ENCODE peak calls at places on chromosomes 3 and 15, in seven cellular contexts. Z is neuronal stem cell, P is psoas muscle, E is fibroblast of pulmonary artery, G is pancreas, B is fibroblast of the aortic adventitia, M is neural progenitor cell. T is an unnamed sample.

GRCh38 chr15:69663441-69663840 is 210.8 kb downstream of the RPLP1 start:
- DNase-seq in M (no peak), E (no peak), Z (no peak), P (no peak), G (no peak), B (no peak), T (no peak)

GRCh38 chr15:67824157-67824899 is 981 bp upstream of the SKOR1 start:
- DNase-seq in E (no peak), Z (no peak), B (no peak), P (peak), M (no peak), G (peak), T (no peak)

GRCh38 chr15:72058590-72058989 is 59.4 kb downstream of the MYO9A start:
- DNase-seq in M (no peak), E (no peak), B (peak), G (no peak), Z (no peak), P (no peak), T (no peak)

GRCh38 chr15:70526974-70527325 is 236.4 kb downstream of the UACA start:
- DNase-seq in B (no peak), Z (no peak), G (no peak), E (no peak), M (no peak), P (no peak), T (no peak)

GRCh38 chr3:172698650-172699049 is 12.2 kb downstream of the NCEH1 start:
- DNase-seq in P (no peak), M (no peak), G (no peak), B (no peak), Z (no peak), E (no peak), T (no peak)

GRCh38 chr3:160130950-160131349 is 94.3 kb upstream of the C3orf80 start:
- DNase-seq in B (peak), M (no peak), P (no peak), E (peak), Z (no peak), G (no peak), T (no peak)

GRCh38 chr3:139745831-139746230 is 68.1 kb upstream of the NMNAT3 start:
- DNase-seq in Z (no peak), M (no peak), G (no peak), E (peak), P (no peak), B (peak), T (no peak)

GRCh38 chr3:185341616-185342457 is 21.1 kb upstream of the MAP3K13 start:
- DNase-seq in M (no peak), E (no peak), Z (no peak), B (no peak), P (no peak), G (no peak), T (no peak)

GRCh38 chr3:129697229-129697970 is 90.9 kb upstream of the PLXND1 start:
- DNase-seq in M (no peak), P (no peak), G (no peak), E (no peak), Z (no peak), B (no peak), T (no peak)

GRCh38 chr3:131174752-131175151 is 148.1 kb downstream of the NEK11 start:
- DNase-seq in G (no peak), Z (no peak), M (no peak), E (peak), B (no peak), P (no peak), T (peak)

GRCh38 chr15:32042269-32042996 is 12.1 kb downstream of the CHRNA7 start:
- DNase-seq in B (no peak), P (no peak), Z (no peak), M (no peak), E (no peak), G (no peak), T (no peak)

GRCh38 chr3:148791296-148791695 is 36.3 kb upstream of the CPB1 start:
- DNase-seq in G (no peak), B (no peak), E (no peak), M (peak), Z (peak), P (no peak), T (no peak)

GRCh38 chr3:140703496-140703895 is 25.6 kb downstream of the TRIM42 start:
- DNase-seq in M (no peak), G (no peak), E (no peak), Z (no peak), B (no peak), P (no peak), T (no peak)

GRCh38 chr3:137792633-137793271 is 28.6 kb downstream of the SOX14 start:
- DNase-seq in M (peak), P (no peak), Z (no peak), E (peak), G (peak), B (peak), T (peak)

GRCh38 chr15:98597666-98598065 is 50.7 kb upstream of the IGF1R start:
- DNase-seq in B (no peak), M (peak), Z (no peak), P (no peak), E (no peak), G (no peak), T (no peak)

GRCh38 chr15:60548101-60548500 is 69.2 kb upstream of the ICE2 start:
- DNase-seq in M (no peak), P (no peak), B (no peak), Z (no peak), G (no peak), E (no peak), T (peak)

GRCh38 chr3:146513386-146514051 is 30.9 kb downstream of the PLSCR1 start:
- DNase-seq in Z (no peak), B (no peak), M (no peak), G (no peak), E (no peak), P (no peak), T (no peak)

GRCh38 chr3:53160335-53160659 is 712 bp upstream of the PRKCD start:
- DNase-seq in P (no peak), M (no peak), B (no peak), Z (no peak), G (no peak), E (no peak), T (no peak)
- H3K4me3 ChIP-seq in P (peak), M (peak), B (peak), Z (peak), G (peak), E (peak), T (peak)

DNA sequence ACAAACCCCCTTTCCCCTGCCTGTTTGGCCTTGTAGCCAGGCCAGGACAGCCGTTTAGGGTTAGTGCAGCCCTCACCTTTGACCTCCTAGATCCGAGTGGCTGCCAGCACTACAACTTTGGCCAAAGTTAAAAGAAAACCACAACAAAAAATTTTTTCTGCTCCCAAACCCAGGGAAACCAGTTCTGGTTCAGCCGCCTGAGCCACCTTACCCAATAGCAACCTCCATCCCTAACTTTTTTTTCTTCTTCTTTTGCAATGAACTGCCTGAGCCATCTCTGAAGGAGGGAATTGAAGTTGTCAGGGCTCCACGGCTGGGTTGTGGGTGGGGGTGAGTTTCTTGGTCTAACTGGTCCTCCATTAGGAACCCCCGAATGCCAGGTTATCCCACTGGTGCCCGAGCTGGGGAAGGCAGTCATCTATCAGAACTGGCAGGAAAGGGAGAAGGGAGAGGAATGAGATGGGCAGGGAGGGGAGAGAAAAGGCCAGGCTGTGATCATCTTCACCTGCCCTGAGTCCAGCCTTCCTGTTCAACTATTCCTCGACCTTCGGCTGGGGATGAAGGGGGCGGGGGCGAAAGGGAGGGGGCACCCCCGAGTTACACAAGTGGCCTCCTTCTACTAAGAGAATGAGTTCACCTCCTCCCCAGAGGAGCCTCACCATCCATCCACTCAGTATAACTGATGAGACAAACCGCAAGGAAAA is 6.2 kb upstream of the NR2F2 start:
- DNase-seq in P (no peak), Z (no peak), E (peak), B (no peak), G (no peak), M (peak), T (no peak)
- H3K4me3 ChIP-seq in P (peak), Z (no peak), E (peak), B (peak), G (no peak), M (peak), T (no peak)

GRCh38 chr15:40639677-40640076 is 45.6 kb downstream of the KNL1 start:
- DNase-seq in M (no peak), Z (no peak), P (no peak), E (no peak), G (no peak), B (no peak), T (no peak)
- H3K4me3 ChIP-seq in M (no peak), Z (no peak), P (no peak), E (no peak), G (no peak), B (no peak), T (no peak)

DNA sequence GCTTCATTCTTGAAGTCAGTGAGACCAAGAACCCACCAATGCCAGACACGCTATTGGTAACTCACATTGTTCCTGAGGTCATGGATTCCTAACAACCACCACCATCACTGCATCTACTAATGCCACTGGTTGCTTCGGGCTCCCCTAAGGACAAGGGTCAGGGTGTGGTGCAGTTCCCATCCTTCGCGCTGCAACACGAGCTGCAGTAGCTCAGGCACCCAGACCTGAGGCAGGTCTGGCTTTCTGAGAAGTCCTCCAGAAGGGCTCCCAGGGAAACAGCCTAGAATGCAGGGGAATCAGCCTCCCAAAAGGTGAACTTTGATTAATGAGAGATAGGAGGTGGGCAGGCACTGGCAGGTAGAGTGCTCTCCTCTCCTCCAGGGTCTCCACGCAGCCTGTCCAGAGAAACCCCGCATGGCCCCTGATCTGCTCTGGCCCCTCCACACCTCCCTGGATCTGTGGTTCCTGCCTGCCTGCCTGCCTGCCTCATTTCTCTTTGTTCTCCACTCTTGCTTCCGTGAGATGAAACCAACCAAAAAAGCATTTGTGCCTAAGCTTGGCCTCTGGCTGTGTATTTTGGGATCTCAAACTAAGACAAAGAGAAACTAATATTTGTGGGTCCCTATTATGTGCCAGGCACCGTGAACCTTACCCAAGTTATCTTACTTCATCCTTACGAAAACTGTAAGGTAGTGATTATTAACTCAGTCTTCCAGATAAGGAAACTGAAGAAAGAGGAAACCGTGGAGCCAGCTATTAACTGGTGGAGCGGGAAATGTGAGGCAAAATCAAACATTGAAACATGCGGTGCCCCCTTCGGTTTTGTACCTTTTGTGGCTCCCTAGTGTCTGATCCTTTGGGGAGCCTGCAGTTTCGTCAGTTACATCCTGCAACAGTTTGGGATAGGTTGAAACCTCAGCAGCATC is 43.9 kb upstream of the USP3 start:
- DNase-seq in P (no peak), B (no peak), M (no peak), G (no peak), Z (no peak), E (no peak), T (no peak)
- H3K4me3 ChIP-seq in P (no peak), B (no peak), M (peak), G (no peak), Z (peak), E (no peak), T (no peak)

GRCh38 chr15:76340802-76341365 is 4.3 kb downstream of the ISL2 start:
- DNase-seq in M (peak), G (peak), Z (no peak), E (no peak), P (peak), B (no peak), T (no peak)
- H3K4me3 ChIP-seq in M (peak), G (peak), Z (no peak), E (no peak), P (peak), B (no peak), T (no peak)

T was measured in Jurkat, Clone E6-1.